ENCODE peak calls at places on chromosomes 1 and 21, in four cellular contexts. G, S, L and Q are unnamed samples.

GRCh38 chr1:111481387-111482221 is 7.8 kb downstream of the C1orf162 start:
- DNase-seq in S (peak; percentile 13), G (peak; percentile 51), L (no peak), Q (no peak)

GRCh38 chr21:41446571-41446970 is 20.5 kb downstream of the MX1 start:
- DNase-seq in S (no peak), L (no peak), G (no peak), Q (no peak)

GRCh38 chr21:37936010-37936785 is 19.9 kb upstream of the KCNJ6 start:
- DNase-seq in S (peak; percentile 84), L (no peak), G (no peak), Q (no peak)

GRCh38 chr1:94270801-94271203 is 33.4 kb upstream of the ARHGAP29 start:
- DNase-seq in G (no peak), S (peak; percentile 61), L (no peak), Q (no peak)

GRCh38 chr1:18360251-18360650 is 120.5 kb upstream of the KLHDC7A start:
- DNase-seq in S (no peak), L (no peak), G (no peak), Q (no peak)

GRCh38 chr1:54277451-54278355 is 77.7 kb downstream of the MRPL37 start:
- DNase-seq in G (no peak), S (no peak), L (no peak), Q (no peak)

GRCh38 chr1:7427901-7428300 is 343.2 kb upstream of the VAMP3 start:
- DNase-seq in L (no peak), G (no peak), S (no peak), Q (no peak)

GRCh38 chr1:202316186-202316585 is 25.6 kb downstream of the UBE2T start:
- DNase-seq in S (no peak), G (no peak), L (no peak), Q (no peak)

GRCh38 chr1:42178249-42178648 is 13.7 kb upstream of the GUCA2A start:
- DNase-seq in S (no peak), G (no peak), L (no peak), Q (no peak)

GRCh38 chr1:172497230-172497629 is 35.7 kb upstream of the SUCO start:
- DNase-seq in S (peak; percentile 22), L (no peak), G (no peak), Q (no peak)

GRCh38 chr1:185049670-185050069 is 4.3 kb downstream of the RNF2 start:
- DNase-seq in S (no peak), G (no peak), L (no peak), Q (no peak)

GRCh38 chr1:47411441-47411840 is 4.6 kb upstream of the FOXE3 start:
- DNase-seq in L (no peak), G (no peak), S (no peak), Q (no peak)

GRCh38 chr1:3762873-3763228 is 9.7 kb upstream of the SMIM1 start:
- DNase-seq in G (no peak), S (no peak), L (no peak), Q (no peak)

GRCh38 chr1:3577300-3577699 is 34.0 kb downstream of the MEGF6 start:
- DNase-seq in G (no peak), L (no peak), S (no peak), Q (no peak)